ENCODE peak calls at places on chromosomes 6 and 20, in ten cellular contexts. One of them, this sample, is unnamed.

GRCh38 chr6:108453601-108454157 is 107.0 kb upstream of the FOXO3 start:
- DNase-seq in kidney epithelial cell: no peak
- DNase-seq in neuronal stem cell: no peak
- DNase-seq in pancreas: no peak
- DNase-seq in mucosa of descending colon: peak
- DNase-seq in CD4-positive, CD25-positive, alpha-beta regulatory T cell: no peak
- DNase-seq in fibroblast of pulmonary artery: peak
- DNase-seq in tibial nerve: no peak
- DNase-seq in left ventricle myocardium inferior: no peak
- DNase-seq in cardiac muscle cell: no peak
- DNase-seq in this sample: no peak

GRCh38 chr6:24064106-24064505 is 61.9 kb upstream of the NRSN1 start:
- DNase-seq in kidney epithelial cell: no peak
- DNase-seq in neuronal stem cell: peak
- DNase-seq in pancreas: no peak
- DNase-seq in mucosa of descending colon: peak
- DNase-seq in CD4-positive, CD25-positive, alpha-beta regulatory T cell: no peak
- DNase-seq in fibroblast of pulmonary artery: no peak
- DNase-seq in tibial nerve: no peak
- DNase-seq in left ventricle myocardium inferior: no peak
- DNase-seq in cardiac muscle cell: peak
- DNase-seq in this sample: no peak

GRCh38 chr20:38935285-38935684 is 9.1 kb downstream of the FAM83D start:
- DNase-seq in kidney epithelial cell: no peak
- DNase-seq in neuronal stem cell: no peak
- DNase-seq in pancreas: no peak
- DNase-seq in mucosa of descending colon: no peak
- DNase-seq in CD4-positive, CD25-positive, alpha-beta regulatory T cell: no peak
- DNase-seq in fibroblast of pulmonary artery: peak
- DNase-seq in tibial nerve: no peak
- DNase-seq in left ventricle myocardium inferior: no peak
- DNase-seq in cardiac muscle cell: no peak
- DNase-seq in this sample: no peak

GRCh38 chr6:157561037-157561790 is 180.2 kb downstream of the ZDHHC14 start:
- DNase-seq in kidney epithelial cell: no peak
- DNase-seq in neuronal stem cell: no peak
- DNase-seq in pancreas: no peak
- DNase-seq in mucosa of descending colon: no peak
- DNase-seq in CD4-positive, CD25-positive, alpha-beta regulatory T cell: no peak
- DNase-seq in fibroblast of pulmonary artery: no peak
- DNase-seq in tibial nerve: no peak
- DNase-seq in left ventricle myocardium inferior: no peak
- DNase-seq in cardiac muscle cell: no peak
- DNase-seq in this sample: no peak

GRCh38 chr6:42523158-42523814 is 40.5 kb upstream of the UBR2 start:
- DNase-seq in kidney epithelial cell: no peak
- DNase-seq in neuronal stem cell: no peak
- DNase-seq in pancreas: no peak
- DNase-seq in mucosa of descending colon: no peak
- DNase-seq in CD4-positive, CD25-positive, alpha-beta regulatory T cell: no peak
- DNase-seq in fibroblast of pulmonary artery: no peak
- DNase-seq in tibial nerve: no peak
- DNase-seq in left ventricle myocardium inferior: no peak
- DNase-seq in cardiac muscle cell: no peak
- DNase-seq in this sample: no peak

GRCh38 chr6:31558631-31559500 is 11.5 kb downstream of the NFKBIL1 start:
- DNase-seq in kidney epithelial cell: no peak
- DNase-seq in neuronal stem cell: no peak
- DNase-seq in pancreas: peak
- DNase-seq in mucosa of descending colon: peak
- DNase-seq in CD4-positive, CD25-positive, alpha-beta regulatory T cell: peak
- DNase-seq in fibroblast of pulmonary artery: peak
- DNase-seq in tibial nerve: peak
- DNase-seq in left ventricle myocardium inferior: peak
- DNase-seq in cardiac muscle cell: no peak
- DNase-seq in this sample: no peak

GRCh38 chr6:28544211-28544610 is 18.5 kb downstream of the GPX5 start:
- DNase-seq in kidney epithelial cell: no peak
- DNase-seq in neuronal stem cell: no peak
- DNase-seq in pancreas: no peak
- DNase-seq in mucosa of descending colon: no peak
- DNase-seq in CD4-positive, CD25-positive, alpha-beta regulatory T cell: no peak
- DNase-seq in fibroblast of pulmonary artery: no peak
- DNase-seq in tibial nerve: no peak
- DNase-seq in left ventricle myocardium inferior: no peak
- DNase-seq in cardiac muscle cell: no peak
- DNase-seq in this sample: no peak

GRCh38 chr6:31761343-31761742 is 1.1 kb upstream of the SAPCD1 start:
- DNase-seq in kidney epithelial cell: no peak
- DNase-seq in neuronal stem cell: no peak
- DNase-seq in pancreas: no peak
- DNase-seq in mucosa of descending colon: no peak
- DNase-seq in CD4-positive, CD25-positive, alpha-beta regulatory T cell: no peak
- DNase-seq in fibroblast of pulmonary artery: no peak
- DNase-seq in tibial nerve: no peak
- DNase-seq in left ventricle myocardium inferior: no peak
- DNase-seq in cardiac muscle cell: no peak
- DNase-seq in this sample: no peak

GRCh38 chr20:18191336-18191735 is 53.7 kb downstream of the KAT14 start:
- DNase-seq in kidney epithelial cell: no peak
- DNase-seq in neuronal stem cell: no peak
- DNase-seq in pancreas: no peak
- DNase-seq in mucosa of descending colon: no peak
- DNase-seq in CD4-positive, CD25-positive, alpha-beta regulatory T cell: no peak
- DNase-seq in fibroblast of pulmonary artery: no peak
- DNase-seq in tibial nerve: no peak
- DNase-seq in left ventricle myocardium inferior: no peak
- DNase-seq in cardiac muscle cell: no peak
- DNase-seq in this sample: no peak

GRCh38 chr6:105536961-105537360 is 134.1 kb upstream of the PREP start:
- DNase-seq in kidney epithelial cell: no peak
- DNase-seq in neuronal stem cell: no peak
- DNase-seq in pancreas: no peak
- DNase-seq in mucosa of descending colon: no peak
- DNase-seq in CD4-positive, CD25-positive, alpha-beta regulatory T cell: no peak
- DNase-seq in fibroblast of pulmonary artery: no peak
- DNase-seq in tibial nerve: no peak
- DNase-seq in left ventricle myocardium inferior: no peak
- DNase-seq in cardiac muscle cell: no peak
- DNase-seq in this sample: no peak

GRCh38 chr6:13847651-13848050 is 33.3 kb upstream of the MCUR1 start:
- DNase-seq in kidney epithelial cell: no peak
- DNase-seq in neuronal stem cell: no peak
- DNase-seq in pancreas: no peak
- DNase-seq in mucosa of descending colon: no peak
- DNase-seq in CD4-positive, CD25-positive, alpha-beta regulatory T cell: no peak
- DNase-seq in fibroblast of pulmonary artery: no peak
- DNase-seq in tibial nerve: no peak
- DNase-seq in left ventricle myocardium inferior: no peak
- DNase-seq in cardiac muscle cell: no peak
- DNase-seq in this sample: no peak

GRCh38 chr20:59434950-59435349 is 134.5 kb downstream of the EDN3 start:
- DNase-seq in kidney epithelial cell: no peak
- DNase-seq in neuronal stem cell: no peak
- DNase-seq in pancreas: no peak
- DNase-seq in mucosa of descending colon: no peak
- DNase-seq in CD4-positive, CD25-positive, alpha-beta regulatory T cell: no peak
- DNase-seq in fibroblast of pulmonary artery: no peak
- DNase-seq in tibial nerve: no peak
- DNase-seq in left ventricle myocardium inferior: no peak
- DNase-seq in cardiac muscle cell: no peak
- DNase-seq in this sample: no peak

GRCh38 chr20:59428006-59428405 is 127.6 kb downstream of the EDN3 start:
- DNase-seq in kidney epithelial cell: no peak
- DNase-seq in neuronal stem cell: no peak
- DNase-seq in pancreas: no peak
- DNase-seq in mucosa of descending colon: no peak
- DNase-seq in CD4-positive, CD25-positive, alpha-beta regulatory T cell: no peak
- DNase-seq in fibroblast of pulmonary artery: no peak
- DNase-seq in tibial nerve: no peak
- DNase-seq in left ventricle myocardium inferior: no peak
- DNase-seq in cardiac muscle cell: no peak
- DNase-seq in this sample: no peak

GRCh38 chr20:59428441-59429205 is 128.2 kb downstream of the EDN3 start:
- DNase-seq in kidney epithelial cell: no peak
- DNase-seq in neuronal stem cell: no peak
- DNase-seq in pancreas: no peak
- DNase-seq in mucosa of descending colon: no peak
- DNase-seq in CD4-positive, CD25-positive, alpha-beta regulatory T cell: no peak
- DNase-seq in fibroblast of pulmonary artery: no peak
- DNase-seq in tibial nerve: no peak
- DNase-seq in left ventricle myocardium inferior: no peak
- DNase-seq in cardiac muscle cell: no peak
- DNase-seq in this sample: no peak

GRCh38 chr20:59435496-59435895 is 135.1 kb downstream of the EDN3 start:
- DNase-seq in kidney epithelial cell: no peak
- DNase-seq in neuronal stem cell: no peak
- DNase-seq in pancreas: no peak
- DNase-seq in mucosa of descending colon: no peak
- DNase-seq in CD4-positive, CD25-positive, alpha-beta regulatory T cell: no peak
- DNase-seq in fibroblast of pulmonary artery: no peak
- DNase-seq in tibial nerve: no peak
- DNase-seq in left ventricle myocardium inferior: no peak
- DNase-seq in cardiac muscle cell: no peak
- DNase-seq in this sample: no peak

GRCh38 chr20:59431014-59431413 is 130.6 kb downstream of the EDN3 start:
- DNase-seq in kidney epithelial cell: no peak
- DNase-seq in neuronal stem cell: no peak
- DNase-seq in pancreas: no peak
- DNase-seq in mucosa of descending colon: no peak
- DNase-seq in CD4-positive, CD25-positive, alpha-beta regulatory T cell: no peak
- DNase-seq in fibroblast of pulmonary artery: no peak
- DNase-seq in tibial nerve: no peak
- DNase-seq in left ventricle myocardium inferior: no peak
- DNase-seq in cardiac muscle cell: no peak
- DNase-seq in this sample: no peak
- H3K4me3 ChIP-seq in kidney epithelial cell: no peak
- H3K4me3 ChIP-seq in neuronal stem cell: no peak
- H3K4me3 ChIP-seq in pancreas: no peak
- H3K4me3 ChIP-seq in mucosa of descending colon: no peak
- H3K4me3 ChIP-seq in CD4-positive, CD25-positive, alpha-beta regulatory T cell: no peak
- H3K4me3 ChIP-seq in fibroblast of pulmonary artery: no peak
- H3K4me3 ChIP-seq in tibial nerve: no peak
- H3K4me3 ChIP-seq in left ventricle myocardium inferior: no peak
- H3K4me3 ChIP-seq in cardiac muscle cell: no peak
- H3K4me3 ChIP-seq in this sample: no peak

DNA sequence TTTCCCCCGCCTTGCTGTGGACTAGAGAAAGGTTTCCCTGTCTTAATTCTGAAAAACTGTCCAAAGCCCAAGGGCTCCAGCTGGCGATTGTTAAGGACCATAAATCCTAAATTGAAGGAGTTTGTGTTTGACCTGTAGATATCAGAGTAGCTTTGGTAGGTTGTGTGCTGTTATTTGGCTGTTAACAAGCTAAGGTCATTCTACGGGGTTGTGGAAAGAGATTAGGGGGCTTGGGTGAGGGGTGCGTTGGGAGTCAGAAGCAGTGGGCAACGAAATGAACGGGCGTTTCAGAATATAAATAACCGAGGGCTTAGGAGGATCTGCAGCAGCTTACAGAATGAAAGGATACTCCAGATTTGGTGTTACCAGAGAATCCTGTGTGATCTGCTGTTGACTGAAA is 32.6 kb upstream of the BTN3A2 start:
- DNase-seq in kidney epithelial cell: no peak
- DNase-seq in neuronal stem cell: no peak
- DNase-seq in pancreas: no peak
- DNase-seq in mucosa of descending colon: no peak
- DNase-seq in CD4-positive, CD25-positive, alpha-beta regulatory T cell: no peak
- DNase-seq in fibroblast of pulmonary artery: no peak
- DNase-seq in tibial nerve: no peak
- DNase-seq in left ventricle myocardium inferior: no peak
- DNase-seq in cardiac muscle cell: no peak
- DNase-seq in this sample: no peak
- H3K4me3 ChIP-seq in kidney epithelial cell: peak
- H3K4me3 ChIP-seq in neuronal stem cell: no peak
- H3K4me3 ChIP-seq in pancreas: no peak
- H3K4me3 ChIP-seq in mucosa of descending colon: no peak
- H3K4me3 ChIP-seq in CD4-positive, CD25-positive, alpha-beta regulatory T cell: no peak
- H3K4me3 ChIP-seq in fibroblast of pulmonary artery: no peak
- H3K4me3 ChIP-seq in tibial nerve: no peak
- H3K4me3 ChIP-seq in left ventricle myocardium inferior: no peak
- H3K4me3 ChIP-seq in cardiac muscle cell: peak
- H3K4me3 ChIP-seq in this sample: no peak

DNA sequence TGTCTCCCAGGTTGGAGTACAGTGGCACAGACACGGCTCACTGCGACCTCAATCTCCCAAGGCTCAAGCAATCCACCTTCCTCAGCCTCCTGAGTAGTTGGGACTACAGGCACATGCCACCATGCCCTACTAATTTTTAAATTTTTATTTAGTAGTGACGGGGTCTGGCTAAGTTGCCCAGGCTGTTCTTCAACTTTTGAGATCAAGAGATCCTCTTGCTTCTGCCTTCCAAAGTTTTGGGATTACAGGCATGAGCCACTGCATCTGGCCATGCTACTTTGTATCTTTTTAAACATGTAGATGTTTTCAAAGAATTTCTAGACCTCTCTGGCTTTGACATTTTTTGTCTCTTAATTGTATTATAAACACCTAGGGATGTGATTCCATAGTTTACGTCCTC is 1.4 kb downstream of the ADAT2 start:
- DNase-seq in kidney epithelial cell: no peak
- DNase-seq in neuronal stem cell: no peak
- DNase-seq in pancreas: no peak
- DNase-seq in mucosa of descending colon: no peak
- DNase-seq in CD4-positive, CD25-positive, alpha-beta regulatory T cell: no peak
- DNase-seq in fibroblast of pulmonary artery: no peak
- DNase-seq in tibial nerve: no peak
- DNase-seq in left ventricle myocardium inferior: no peak
- DNase-seq in cardiac muscle cell: no peak
- DNase-seq in this sample: no peak
- H3K4me3 ChIP-seq in kidney epithelial cell: no peak
- H3K4me3 ChIP-seq in neuronal stem cell: no peak
- H3K4me3 ChIP-seq in pancreas: no peak
- H3K4me3 ChIP-seq in mucosa of descending colon: no peak
- H3K4me3 ChIP-seq in CD4-positive, CD25-positive, alpha-beta regulatory T cell: peak
- H3K4me3 ChIP-seq in fibroblast of pulmonary artery: peak
- H3K4me3 ChIP-seq in tibial nerve: no peak
- H3K4me3 ChIP-seq in left ventricle myocardium inferior: peak
- H3K4me3 ChIP-seq in cardiac muscle cell: peak
- H3K4me3 ChIP-seq in this sample: peak

DNA sequence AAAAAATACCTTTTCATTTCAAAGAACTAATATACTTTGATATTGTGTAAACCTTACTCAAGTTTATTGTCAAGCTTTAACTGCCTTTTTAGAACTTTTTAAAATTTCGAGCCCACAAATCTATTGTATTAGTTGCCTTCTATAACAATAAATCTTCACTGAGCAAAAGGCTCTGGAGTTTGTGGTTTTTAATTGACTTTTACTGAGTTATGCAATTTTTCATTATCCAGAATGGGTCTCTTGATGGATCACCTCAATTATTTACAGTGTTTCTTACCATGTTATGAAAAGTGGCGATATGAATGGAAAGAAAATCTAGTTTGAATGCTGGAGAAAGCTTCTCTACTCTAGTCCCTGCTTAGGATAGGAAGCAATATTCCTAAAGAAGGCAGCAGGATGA is 4.9 kb downstream of the ID4 start:
- DNase-seq in kidney epithelial cell: no peak
- DNase-seq in neuronal stem cell: no peak
- DNase-seq in pancreas: no peak
- DNase-seq in mucosa of descending colon: no peak
- DNase-seq in CD4-positive, CD25-positive, alpha-beta regulatory T cell: no peak
- DNase-seq in fibroblast of pulmonary artery: peak
- DNase-seq in tibial nerve: no peak
- DNase-seq in left ventricle myocardium inferior: no peak
- DNase-seq in cardiac muscle cell: no peak
- DNase-seq in this sample: no peak
- H3K4me3 ChIP-seq in kidney epithelial cell: no peak
- H3K4me3 ChIP-seq in neuronal stem cell: no peak
- H3K4me3 ChIP-seq in pancreas: no peak
- H3K4me3 ChIP-seq in mucosa of descending colon: no peak
- H3K4me3 ChIP-seq in CD4-positive, CD25-positive, alpha-beta regulatory T cell: no peak
- H3K4me3 ChIP-seq in fibroblast of pulmonary artery: no peak
- H3K4me3 ChIP-seq in tibial nerve: no peak
- H3K4me3 ChIP-seq in left ventricle myocardium inferior: no peak
- H3K4me3 ChIP-seq in cardiac muscle cell: peak
- H3K4me3 ChIP-seq in this sample: peak

This sample was measured in ascending aorta.